ENCODE peak calls at places on chromosomes 4 and X, in seven cellular contexts. V is HCT116, K is prostate gland, Y is suprapubic skin, N is GM12892, P is endothelial cell of umbilical vein, Q is upper lobe of left lung. C is an unnamed sample.
A peak's percentile ranks its signal among the peaks of the same experiment; 100 is the strongest.

GRCh38 chr4:58127680-58128079 is 1017.5 kb upstream of the IGFBP7 start:
- DNase-seq in V (no peak), Y (no peak), P (no peak), Q (no peak), N (no peak), K (no peak), C (no peak)

GRCh38 chr4:1376841-1377605 is 29.2 kb downstream of the NKX1-1 start:
- DNase-seq in K (no peak), Q (no peak), N (no peak), Y (peak; percentile 56), V (no peak), P (no peak), C (no peak)

GRCh38 chr4:139682309-139683210 is 16.9 kb downstream of the MGST2 start:
- DNase-seq in Q (no peak), V (no peak), P (no peak), N (no peak), Y (no peak), K (no peak), C (no peak)

GRCh38 chr4:38387819-38388218 is 276.2 kb upstream of the KLF3 start:
- DNase-seq in K (no peak), N (no peak), V (no peak), Q (no peak), Y (no peak), P (no peak), C (no peak)

GRCh38 chr4:68361146-68361589 is 11.3 kb upstream of the YTHDC1 start:
- DNase-seq in N (no peak), K (no peak), V (no peak), P (no peak), Q (no peak), Y (no peak), C (no peak)

GRCh38 chr4:25421819-25422511 is 44.9 kb downstream of the ANAPC4 start:
- DNase-seq in P (no peak), N (no peak), Y (no peak), V (no peak), Q (no peak), K (no peak), C (no peak)

GRCh38 chr4:146255463-146255862 is 41.1 kb downstream of the REELD1 start:
- DNase-seq in K (no peak), Y (no peak), N (no peak), V (no peak), Q (no peak), P (no peak), C (no peak)

GRCh38 chr4:17809667-17810066 is 890 bp downstream of the DCAF16 start:
- DNase-seq in N (no peak), P (peak; percentile 14), Q (no peak), K (no peak), V (no peak), Y (no peak), C (no peak)

GRCh38 chrX:40095588-40096394 is 2.0 kb downstream of the BCOR start:
- DNase-seq in K (peak; percentile 7), Y (no peak), N (no peak), V (no peak), P (peak; percentile 34), Q (no peak), C (no peak)

GRCh38 chr4:181909368-181909767 is 333.8 kb upstream of the TENM3 start:
- DNase-seq in Y (no peak), V (no peak), K (no peak), N (no peak), P (no peak), Q (no peak), C (no peak)

GRCh38 chr4:146846882-146847281 is 98.8 kb downstream of the TTC29 start:
- DNase-seq in P (no peak), V (no peak), K (no peak), Y (no peak), N (no peak), Q (no peak), C (no peak)

GRCh38 chrX:82945332-82945731 is 562.8 kb upstream of the POU3F4 start:
- DNase-seq in V (no peak), Q (no peak), Y (no peak), N (no peak), K (no peak), P (no peak), C (no peak)

GRCh38 chr4:157244348-157244747 is 23.8 kb downstream of the GRIA2 start:
- DNase-seq in P (no peak), K (no peak), Y (no peak), V (no peak), Q (no peak), N (no peak), C (no peak)

GRCh38 chrX:20271730-20272129 is 5.0 kb upstream of the RPS6KA3 start:
- DNase-seq in Y (no peak), K (no peak), Q (no peak), P (no peak), N (no peak), V (no peak), C (no peak)

DNA sequence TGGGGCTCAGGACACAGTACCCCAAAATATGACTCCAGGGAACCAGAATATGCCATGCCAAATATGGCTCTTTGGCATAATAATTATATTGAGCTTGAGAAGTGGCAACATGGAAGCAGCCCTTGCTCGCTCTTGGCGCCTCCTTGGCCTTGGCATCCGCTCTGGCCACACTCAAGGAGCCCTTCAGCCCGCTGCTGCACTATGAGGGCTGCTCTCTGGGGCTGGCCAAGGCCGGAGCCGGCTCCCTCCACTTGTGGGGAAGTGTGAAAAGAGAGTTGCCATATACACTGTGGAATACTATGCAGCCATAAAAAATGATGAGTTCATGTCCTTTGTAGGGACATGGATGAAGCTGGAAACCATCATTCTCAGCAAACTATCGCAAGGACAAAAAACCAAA is 18.4 kb upstream of the HERC6 start:
- DNase-seq in K (no peak), P (no peak), Y (no peak), N (no peak), V (no peak), Q (no peak), C (peak; percentile 44)
- TF ChIP-seq POLR2AphosphoS5 in K (no peak), P (no peak), Y (no peak), N (no peak), V (no peak), Q (no peak), C (no peak)

GRCh38 chr4:77158487-77158861 is 1.5 kb downstream of the CCNG2 start:
- DNase-seq in K (no peak), Y (no peak), V (no peak), N (no peak), P (no peak), Q (no peak), C (no peak)

GRCh38 chr4:77156533-77156911 is 485 bp upstream of the CCNG2 start:
- DNase-seq in Y (peak; percentile 98), N (peak; percentile 84), K (peak; percentile 99), P (peak; percentile 99), V (peak; percentile 100), Q (peak; percentile 97), C (peak; percentile 99)

GRCh38 chr4:77157859-77158486 is 966 bp downstream of the CCNG2 start:
- DNase-seq in P (peak; percentile 90), V (peak; percentile 51), Y (peak; percentile 93), N (peak; percentile 69), K (peak; percentile 88), Q (peak; percentile 94), C (no peak)

GRCh38 chr4:77155631-77156345 is 1.2 kb upstream of the CCNG2 start:
- DNase-seq in Q (no peak), V (no peak), Y (no peak), N (no peak), K (no peak), P (no peak), C (no peak)

DNA sequence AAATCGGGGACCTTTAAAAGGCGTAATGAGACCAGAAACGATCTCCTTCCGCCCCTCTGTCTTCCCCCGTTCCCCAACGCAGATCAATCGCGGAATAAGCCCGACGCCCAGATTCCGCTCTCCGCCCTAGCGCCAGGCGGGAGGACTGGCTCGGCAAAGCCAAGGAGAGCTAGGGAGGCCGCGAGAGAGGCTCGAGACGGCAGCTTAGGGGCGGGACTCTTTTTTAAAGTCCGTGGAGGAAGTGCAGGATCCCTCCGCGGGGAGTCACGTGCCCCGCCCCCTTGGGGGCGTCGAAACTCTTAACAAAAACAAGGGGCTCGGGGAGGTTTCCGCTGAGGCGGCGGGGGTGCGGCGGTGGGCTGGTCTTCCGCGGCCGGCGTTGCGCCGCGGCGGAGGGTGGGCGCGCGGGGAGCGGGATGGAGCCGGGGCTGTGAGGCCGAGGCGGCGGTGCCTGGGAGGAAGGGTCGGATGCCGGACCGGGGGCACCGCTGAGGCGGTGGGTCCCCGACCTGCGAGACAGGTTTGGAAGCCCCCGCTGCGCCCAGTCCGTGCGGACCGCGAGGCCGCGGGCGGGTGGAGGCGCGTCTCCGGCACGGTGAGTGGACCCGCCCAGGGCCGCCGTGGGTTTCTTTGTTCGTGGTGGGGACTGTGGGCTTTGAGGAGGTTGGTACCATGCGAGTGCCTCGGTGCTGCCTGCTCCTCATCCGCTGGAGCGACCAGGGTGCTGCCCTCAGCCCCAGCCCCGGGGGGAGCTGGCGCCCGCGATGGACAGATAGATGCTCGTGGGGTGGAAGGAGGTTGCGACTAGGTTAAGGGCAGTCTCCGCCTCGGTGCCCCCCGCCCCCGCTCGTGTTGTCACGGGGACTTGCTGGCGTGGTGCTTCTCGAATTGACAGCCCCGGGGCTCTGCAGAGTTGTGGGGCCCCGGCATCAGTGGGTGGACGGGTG is at the start of gene CCNG2:
- DNase-seq in Y (peak; percentile 95), P (no peak), V (no peak), Q (peak; percentile 83), N (no peak), K (peak; percentile 90), C (no peak)
- TF ChIP-seq POLR2AphosphoS5 in Y (peak; percentile 88), P (peak; percentile 68), V (peak; percentile 79), Q (peak; percentile 71), N (no peak), K (peak; percentile 70), C (peak; percentile 99)

DNA sequence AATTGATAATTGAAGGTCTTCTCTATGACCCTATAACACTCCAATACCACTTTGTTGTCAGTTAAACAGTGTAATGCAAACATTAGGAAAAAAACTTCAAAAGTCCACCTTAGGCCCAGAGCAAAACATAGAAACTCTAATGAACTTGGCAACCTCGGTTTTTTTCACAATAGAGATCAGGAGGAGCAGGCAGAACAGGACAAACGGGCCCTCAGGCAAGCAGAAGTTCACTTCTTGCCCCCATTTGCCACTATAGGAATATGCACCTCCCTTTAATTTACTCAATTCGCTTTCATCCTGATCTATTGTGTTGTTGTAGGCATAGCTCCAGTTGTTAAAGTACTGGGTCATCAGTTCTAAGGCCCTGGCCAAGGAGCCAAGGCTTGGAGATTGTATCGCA is 18.2 kb downstream of the ACOX3 start:
- DNase-seq in V (no peak), P (no peak), N (no peak), Q (no peak), Y (no peak), K (peak; percentile 85), C (no peak)
- TF ChIP-seq POLR2AphosphoS5 in V (no peak), P (no peak), N (no peak), Q (no peak), Y (no peak), K (peak; percentile 93), C (no peak)

GRCh38 chr4:55830048-55830447 is 10.5 kb downstream of the EXOC1L start:
- DNase-seq in P (no peak), V (no peak), K (no peak), Q (no peak), N (no peak), Y (no peak), C (no peak)
- TF ChIP-seq POLR2AphosphoS5 in P (no peak), V (no peak), K (no peak), Q (no peak), N (no peak), Y (no peak), C (no peak)

C was measured in vagina.